ENCODE peak calls at places on chromosomes 1 and 21, in nine cellular contexts. G is cardiac fibroblast, U is lower leg skin, R is hepatocyte, L is heart left ventricle, V is pancreas, N is lung, Y is A549, K is left ventricle myocardium inferior. Z is an unnamed sample.
A peak's percentile ranks its signal among the peaks of the same experiment; 100 is the strongest.

GRCh38 chr21:39881661-39882060 is 14.4 kb downstream of the PCP4 start:
- DNase-seq in K (no peak), L (no peak), R (no peak), Y (no peak), U (no peak), N (no peak), G (no peak), V (no peak), Z (no peak)

GRCh38 chr1:96521994-96522760 is 199.4 kb upstream of the PTBP2 start:
- DNase-seq in N (no peak), V (no peak), U (no peak), R (no peak), G (peak; percentile 22), L (no peak), Y (peak; percentile 5), K (no peak), Z (peak; percentile 80)

GRCh38 chr1:17605582-17606344 is 66.3 kb downstream of the ARHGEF10L start:
- DNase-seq in L (peak; percentile 57), U (peak; percentile 34), R (peak; percentile 41), K (peak; percentile 56), G (peak; percentile 28), Y (no peak), N (no peak), V (peak; percentile 53), Z (no peak)

GRCh38 chr1:162059721-162060120 is 9.8 kb upstream of the NOS1AP start:
- DNase-seq in R (no peak), Y (no peak), G (no peak), V (no peak), N (no peak), U (no peak), L (no peak), K (no peak), Z (no peak)

GRCh38 chr1:67840449-67840848 is 7.2 kb upstream of the GNG12 start:
- DNase-seq in N (no peak), R (no peak), G (peak; percentile 95), V (peak; percentile 38), L (no peak), U (no peak), K (no peak), Y (no peak), Z (peak; percentile 87)

GRCh38 chr1:24483441-24483840 is 19.2 kb upstream of the RCAN3 start:
- DNase-seq in N (no peak), L (no peak), Y (no peak), G (no peak), R (no peak), U (no peak), K (no peak), V (no peak), Z (no peak)

GRCh38 chr1:157090196-157090647 is 9.4 kb downstream of the ETV3L start:
- DNase-seq in U (peak; percentile 86), K (peak; percentile 84), L (peak; percentile 84), Y (peak; percentile 85), N (peak; percentile 88), R (peak; percentile 94), G (peak; percentile 92), V (peak; percentile 86), Z (peak; percentile 91)

GRCh38 chr1:99599678-99600175 is 46.2 kb upstream of the PALMD start:
- DNase-seq in R (peak; percentile 55), N (peak; percentile 30), G (peak; percentile 92), K (peak; percentile 33), V (no peak), L (peak; percentile 26), Y (peak; percentile 7), U (no peak), Z (peak; percentile 80)

GRCh38 chr1:181255270-181255929 is 166.9 kb downstream of the IER5 start:
- DNase-seq in U (no peak), Y (peak; percentile 62), K (no peak), R (peak; percentile 74), G (peak; percentile 97), N (no peak), L (no peak), V (peak; percentile 53), Z (peak; percentile 100)

GRCh38 chr1:7117599-7118281 is 332.5 kb downstream of the CAMTA1 start:
- DNase-seq in V (peak; percentile 33), R (peak; percentile 59), G (peak; percentile 76), L (no peak), U (no peak), N (no peak), Y (peak; percentile 46), K (no peak), Z (peak; percentile 80)

GRCh38 chr1:85447000-85447943 is 17.7 kb downstream of the DDAH1 start:
- DNase-seq in U (no peak), R (no peak), K (no peak), G (peak; percentile 67), Y (no peak), N (no peak), L (no peak), V (no peak), Z (peak; percentile 79)

GRCh38 chr1:235648407-235648907 is 1.1 kb downstream of the GNG4 start:
- DNase-seq in V (peak; percentile 46), Y (no peak), U (no peak), N (no peak), G (no peak), R (peak; percentile 56), L (no peak), K (no peak), Z (no peak)

GRCh38 chr1:27343639-27344025 is 1.8 kb downstream of the SYTL1 start:
- DNase-seq in N (no peak), U (no peak), Y (no peak), K (no peak), R (no peak), V (no peak), L (no peak), G (no peak), Z (no peak)

GRCh38 chr1:66535149-66535548 is 1.2 kb downstream of the SGIP1 start:
- DNase-seq in U (no peak), Y (no peak), K (no peak), G (no peak), V (no peak), R (no peak), N (no peak), L (no peak), Z (no peak)

GRCh38 chr1:8397511-8397910 is 79.6 kb downstream of the SLC45A1 start:
- DNase-seq in R (no peak), K (no peak), G (peak; percentile 72), V (no peak), U (no peak), L (no peak), Y (no peak), N (no peak), Z (peak; percentile 85)
- H3K4me3 ChIP-seq in R (no peak overlapping the region), K (peak overlapping the region; percentile 2), G (no peak overlapping the region), V (no peak overlapping the region), U (no peak overlapping the region), L (no peak overlapping the region), Y (no peak overlapping the region), N (no peak overlapping the region), Z (no peak overlapping the region)

GRCh38 chr1:14113841-14114567 is 414.0 kb downstream of the PRDM2 start:
- DNase-seq in G (peak; percentile 79), L (peak; percentile 25), R (peak; percentile 78), V (peak; percentile 41), K (peak; percentile 34), N (peak; percentile 53), U (no peak), Y (no peak), Z (peak; percentile 63)
- TF ChIP-seq CTCF in G (no peak), L (peak; percentile 35), R (peak; percentile 70), V (no peak), K (peak; percentile 70), N (peak; percentile 2), U (no peak), Y (no peak), Z (peak; percentile 64)

GRCh38 chr1:77925966-77926365 is 37.5 kb downstream of the NEXN start:
- DNase-seq in R (no peak), L (no peak), U (no peak), K (no peak), N (no peak), G (no peak), V (no peak), Y (no peak), Z (no peak)

GRCh38 chr1:77925536-77925935 is 37.1 kb downstream of the NEXN start:
- DNase-seq in Y (no peak), U (no peak), K (no peak), N (no peak), V (no peak), G (peak; percentile 68), R (no peak), L (no peak), Z (no peak)

GRCh38 chr1:77929806-77930205 is 41.4 kb downstream of the NEXN start:
- DNase-seq in N (no peak), Y (no peak), V (no peak), R (no peak), L (no peak), U (no peak), G (no peak), K (no peak), Z (no peak)

GRCh38 chr1:77926561-77927357 is 38.3 kb downstream of the NEXN start:
- DNase-seq in G (no peak), K (no peak), L (no peak), V (no peak), Y (no peak), R (no peak), N (no peak), U (no peak), Z (no peak)

DNA sequence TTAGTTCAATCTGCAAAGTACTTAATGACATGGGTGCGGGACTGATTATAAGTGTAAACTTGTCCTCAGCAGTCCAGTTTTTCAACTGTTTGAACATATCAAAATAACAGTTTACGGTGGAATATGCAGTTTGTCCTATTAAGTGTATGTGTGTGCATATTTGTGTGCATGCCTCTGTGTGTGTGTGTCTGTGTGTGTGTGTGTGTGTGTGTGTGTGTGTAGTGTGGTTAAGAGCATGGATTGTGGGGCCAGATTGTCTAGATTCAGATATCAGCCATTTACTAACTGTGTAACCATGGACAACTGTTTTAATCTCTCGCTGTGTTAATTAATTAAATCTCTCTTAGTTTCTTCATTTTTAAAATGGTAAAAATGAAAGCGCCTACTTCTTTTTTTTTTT is 39.0 kb downstream of the NEXN start:
- DNase-seq in Y (no peak), V (no peak), G (no peak), R (no peak), U (no peak), K (no peak), L (no peak), N (no peak), Z (no peak)
- H3K4me3 ChIP-seq in Y (no peak overlapping the region), V (no peak overlapping the region), G (no peak overlapping the region), R (no peak overlapping the region), U (no peak overlapping the region), K (no peak overlapping the region), L (no peak overlapping the region), N (no peak overlapping the region), Z (no peak overlapping the region)

GRCh38 chr1:25517476-25518394 is 25.7 kb upstream of the LDLRAP1 start:
- DNase-seq in L (no peak), G (no peak), Y (no peak), N (no peak), R (no peak), V (no peak), U (no peak), K (no peak), Z (no peak)

GRCh38 chr1:25513666-25514065 is 29.7 kb upstream of the LDLRAP1 start:
- DNase-seq in N (no peak), K (no peak), R (no peak), L (no peak), Y (no peak), U (no peak), V (no peak), G (no peak), Z (no peak)

GRCh38 chr1:25519624-25520023 is 23.8 kb upstream of the LDLRAP1 start:
- DNase-seq in Y (no peak), N (no peak), K (no peak), G (no peak), R (no peak), L (no peak), U (no peak), V (no peak), Z (peak; percentile 91)

GRCh38 chr1:25516686-25517085 is 26.7 kb upstream of the LDLRAP1 start:
- DNase-seq in G (no peak), R (no peak), U (no peak), L (no peak), K (no peak), N (no peak), Y (no peak), V (no peak), Z (no peak)

GRCh38 chr1:25515033-25515432 is 28.4 kb upstream of the LDLRAP1 start:
- DNase-seq in V (no peak), L (no peak), G (no peak), R (no peak), Y (no peak), U (no peak), K (no peak), N (no peak), Z (no peak)
- TF ChIP-seq CTCF in V (no peak), L (no peak), G (no peak), R (no peak), Y (no peak), U (no peak), K (no peak), N (no peak), Z (no peak)